ENCODE peak calls at places on chromosome X, in nine cellular contexts. X, O, W, H, Q, J, E, C and F are unnamed samples.
A peak's percentile ranks its signal among the peaks of the same experiment; 100 is the strongest.

GRCh38 chrX:30673405-30673804 is 20.2 kb downstream of the GK start:
- DNase-seq in X (no peak), O (no peak), W (no peak), H (no peak), Q (no peak), J (no peak), E (no peak), C (no peak), F (no peak)

GRCh38 chrX:27863813-27864212 is 56.0 kb downstream of the MAGEB10 start:
- DNase-seq in X (no peak), O (no peak), W (no peak), H (no peak), Q (no peak), J (no peak), E (no peak), C (no peak), F (no peak)

GRCh38 chrX:54891573-54891972 is 29.1 kb upstream of the TRO start:
- DNase-seq in X (no peak), O (peak; percentile 55), W (peak; percentile 30), H (peak; percentile 31), Q (no peak), J (no peak), E (peak; percentile 34), C (peak; percentile 23), F (no peak)

GRCh38 chrX:20454117-20454516 is 187.4 kb upstream of the RPS6KA3 start:
- DNase-seq in X (no peak), O (no peak), W (no peak), H (no peak), Q (no peak), J (no peak), E (no peak), C (no peak), F (no peak)

GRCh38 chrX:45557390-45557789 is 356.7 kb upstream of the DIPK2B start:
- DNase-seq in X (no peak), O (peak; percentile 17), W (no peak), H (no peak), Q (no peak), J (no peak), E (no peak), C (no peak), F (no peak)

GRCh38 chrX:73877687-73878086 is 314.7 kb downstream of the CHIC1 start:
- DNase-seq in X (no peak), O (no peak), W (no peak), H (no peak), Q (peak; percentile 10), J (no peak), E (no peak), C (no peak), F (no peak)

GRCh38 chrX:109856974-109857373 is 123.9 kb upstream of the ACSL4 start:
- DNase-seq in X (no peak), O (peak; percentile 69), W (peak; percentile 40), H (no peak), Q (no peak), J (no peak), E (peak; percentile 35), C (no peak), F (no peak)

GRCh38 chrX:138191998-138192397 is 519.5 kb downstream of the FGF13 start:
- DNase-seq in X (no peak), O (peak; percentile 29), W (peak; percentile 47), H (no peak), Q (no peak), J (no peak), E (peak; percentile 15), C (no peak), F (no peak)

GRCh38 chrX:24259544-24260240 is 54.2 kb downstream of the SUPT20HL2 start:
- DNase-seq in X (no peak), O (peak; percentile 86), W (peak; percentile 87), H (peak; percentile 38), Q (no peak), J (no peak), E (peak; percentile 49), C (peak; percentile 50), F (no peak)

GRCh38 chrX:133989993-133990392 is 4.6 kb upstream of the GPC3 start:
- DNase-seq in X (no peak), O (no peak), W (no peak), H (no peak), Q (no peak), J (no peak), E (no peak), C (no peak), F (no peak)

GRCh38 chrX:70132244-70132643 is 1.0 kb upstream of the IGBP1 start:
- DNase-seq in X (no peak), O (no peak), W (no peak), H (no peak), Q (no peak), J (no peak), E (peak; percentile 35), C (no peak), F (no peak)

GRCh38 chrX:133921764-133922389 is 63.5 kb downstream of the GPC3 start:
- DNase-seq in X (peak; percentile 53), O (peak; percentile 20), W (peak; percentile 28), H (peak; percentile 62), Q (peak; percentile 38), J (no peak), E (peak; percentile 2), C (peak; percentile 50), F (peak; percentile 20)

GRCh38 chrX:97126020-97126419 is 242.3 kb downstream of the RPA4 start:
- DNase-seq in X (no peak), O (peak; percentile 38), W (no peak), H (no peak), Q (no peak), J (no peak), E (no peak), C (no peak), F (no peak)

GRCh38 chrX:132819885-132820284 is 138.5 kb downstream of the HS6ST2 start:
- DNase-seq in X (no peak), O (no peak), W (no peak), H (no peak), Q (no peak), J (no peak), E (no peak), C (no peak), F (no peak)

GRCh38 chrX:39398215-39398972 is 597.1 kb downstream of the MID1IP1 start:
- DNase-seq in X (no peak), O (no peak), W (peak; percentile 26), H (no peak), Q (no peak), J (no peak), E (no peak), C (no peak), F (no peak)

GRCh38 chrX:81195712-81196111 is 6.0 kb downstream of the HMGN5 start:
- DNase-seq in X (no peak), O (peak; percentile 63), W (peak; percentile 61), H (peak; percentile 68), Q (no peak), J (peak; percentile 14), E (peak; percentile 70), C (peak; percentile 33), F (peak; percentile 20)

GRCh38 chrX:44705817-44706551 is 137.8 kb upstream of the DUSP21 start:
- DNase-seq in X (no peak), O (no peak), W (peak; percentile 8), H (no peak), Q (no peak), J (no peak), E (no peak), C (no peak), F (no peak)

GRCh38 chrX:77493677-77494553 is 46.7 kb downstream of the FGF16 start:
- DNase-seq in X (no peak), O (peak; percentile 9), W (peak; percentile 75), H (no peak), Q (peak; percentile 59), J (no peak), E (no peak), C (no peak), F (no peak)

GRCh38 chrX:37787353-37787869 is 7.6 kb downstream of the CYBB start:
- DNase-seq in X (no peak), O (no peak), W (no peak), H (no peak), Q (no peak), J (no peak), E (peak; percentile 66), C (no peak), F (no peak)
- H3K4me1 ChIP-seq in X (no peaks in the 10 kb centered on the region), O (no peaks in the 10 kb centered on the region), W (no peaks in the 10 kb centered on the region), H (no peaks in the 10 kb centered on the region), Q (no peaks in the 10 kb centered on the region), J (no peaks in the 10 kb centered on the region), E (peaks cover 79% of the 10 kb centered on the region), C (no peaks in the 10 kb centered on the region), F (no peaks in the 10 kb centered on the region)

GRCh38 chrX:2701600-2701999 is 10.5 kb downstream of the CD99 start:
- DNase-seq in X (peak; percentile 67), O (no peak), W (no peak), H (no peak), Q (no peak), J (no peak), E (peak; percentile 84), C (no peak), F (peak; percentile 71)

GRCh38 chrX:2700405-2701320 is 9.6 kb downstream of the CD99 start:
- DNase-seq in X (no peak), O (no peak), W (no peak), H (no peak), Q (no peak), J (no peak), E (no peak), C (no peak), F (no peak)

GRCh38 chrX:2698604-2699003 is 7.5 kb downstream of the CD99 start:
- DNase-seq in X (no peak), O (no peak), W (no peak), H (no peak), Q (no peak), J (no peak), E (no peak), C (no peak), F (no peak)

GRCh38 chrX:2697741-2698294 is 6.7 kb downstream of the CD99 start:
- DNase-seq in X (no peak), O (no peak), W (no peak), H (no peak), Q (no peak), J (no peak), E (peak; percentile 65), C (no peak), F (no peak)

DNA sequence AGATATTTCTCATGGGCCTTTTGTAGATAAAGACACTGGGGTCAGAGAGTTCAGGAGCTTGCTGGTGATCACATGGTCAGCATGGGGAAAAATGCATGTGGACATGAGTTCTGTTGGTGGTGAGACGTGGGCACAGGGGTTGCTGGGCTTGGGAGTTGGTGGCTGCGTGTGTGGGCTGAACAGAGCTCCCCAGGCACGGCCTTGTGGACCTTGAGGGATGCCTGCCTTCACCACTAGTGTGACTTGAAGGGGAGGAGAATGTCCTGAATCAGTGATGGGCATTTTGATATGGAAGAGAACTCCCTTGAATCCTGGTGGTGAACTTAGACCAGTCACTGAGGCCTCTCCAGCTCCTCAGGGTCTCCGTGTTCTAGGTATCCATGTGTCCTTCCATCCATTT is 8.9 kb downstream of the CD99 start:
- DNase-seq in X (no peak), O (no peak), W (no peak), H (no peak), Q (no peak), J (no peak), E (no peak), C (no peak), F (no peak)
- H3K4me1 ChIP-seq in X (peaks cover 64% of the 10 kb centered on the region), O (peaks cover 40% of the 10 kb centered on the region), W (peaks cover 46% of the 10 kb centered on the region), H (peaks cover 11% of the 10 kb centered on the region), Q (no peaks in the 10 kb centered on the region), J (peaks cover 57% of the 10 kb centered on the region), E (peaks cover 57% of the 10 kb centered on the region), C (peaks cover 30% of the 10 kb centered on the region), F (peaks cover 51% of the 10 kb centered on the region)

GRCh38 chrX:129759576-129760061 is 20.1 kb upstream of the SASH3 start:
- DNase-seq in X (peak; percentile 53), O (peak; percentile 73), W (no peak), H (no peak), Q (no peak), J (peak; percentile 24), E (no peak), C (no peak), F (peak; percentile 69)
- H3K4me1 ChIP-seq in X (no peaks in the 10 kb centered on the region), O (peaks cover 24% of the 10 kb centered on the region), W (no peaks in the 10 kb centered on the region), H (no peaks in the 10 kb centered on the region), Q (no peaks in the 10 kb centered on the region), J (peaks cover 6% of the 10 kb centered on the region), E (peaks cover 65% of the 10 kb centered on the region), C (peaks cover 5% of the 10 kb centered on the region), F (peaks cover 2% of the 10 kb centered on the region)

GRCh38 chrX:107729558-107730297 is 45.9 kb downstream of the TSC22D3 start:
- DNase-seq in X (peak; percentile 83), O (no peak), W (peak; percentile 67), H (no peak), Q (no peak), J (no peak), E (no peak), C (no peak), F (peak; percentile 82)
- H3K4me1 ChIP-seq in X (peaks cover 75% of the 10 kb centered on the region), O (peaks cover 20% of the 10 kb centered on the region), W (peaks cover 78% of the 10 kb centered on the region), H (no peaks in the 10 kb centered on the region), Q (peaks cover 7% of the 10 kb centered on the region), J (peaks cover 24% of the 10 kb centered on the region), E (peaks cover 6% of the 10 kb centered on the region), C (peaks cover 46% of the 10 kb centered on the region), F (peaks cover 28% of the 10 kb centered on the region)